ENCODE peak calls at places on chromosomes 1 and 21, in five cellular contexts. One of them, this sample, is unnamed.
A peak's percentile ranks its signal among the peaks of the same experiment; 100 is the strongest.

GRCh38 chr1:42784946-42785693 is at the start of gene TMEM269:
- DNase-seq in CD4-positive, CD25-positive, alpha-beta regulatory T cell: peak; percentile 39
- DNase-seq in neuronal stem cell: no peak
- DNase-seq in small intestine: no peak
- DNase-seq in Caco-2: no peak
- DNase-seq in this sample: peak; percentile 9

GRCh38 chr1:193281894-193282293 is 95.5 kb upstream of the B3GALT2 start:
- DNase-seq in neuronal stem cell: no peak
- DNase-seq in Caco-2: no peak
- DNase-seq in small intestine: no peak
- DNase-seq in CD4-positive, CD25-positive, alpha-beta regulatory T cell: no peak
- DNase-seq in this sample: no peak

GRCh38 chr21:41079159-41079558 is 88.8 kb upstream of the BACE2 start:
- DNase-seq in Caco-2: no peak
- DNase-seq in neuronal stem cell: no peak
- DNase-seq in CD4-positive, CD25-positive, alpha-beta regulatory T cell: no peak
- DNase-seq in small intestine: no peak
- DNase-seq in this sample: no peak

GRCh38 chr1:227959325-227959860 is 11.7 kb upstream of the WNT9A start:
- DNase-seq in neuronal stem cell: no peak
- DNase-seq in Caco-2: no peak
- DNase-seq in small intestine: no peak
- DNase-seq in CD4-positive, CD25-positive, alpha-beta regulatory T cell: no peak
- DNase-seq in this sample: no peak

GRCh38 chr1:192878249-192878648 is 69.4 kb downstream of the RGS2 start:
- DNase-seq in neuronal stem cell: no peak
- DNase-seq in Caco-2: no peak
- DNase-seq in small intestine: no peak
- DNase-seq in CD4-positive, CD25-positive, alpha-beta regulatory T cell: no peak
- DNase-seq in this sample: no peak

GRCh38 chr1:225155555-225155954 is 226.1 kb downstream of the DNAH14 start:
- DNase-seq in neuronal stem cell: no peak
- DNase-seq in CD4-positive, CD25-positive, alpha-beta regulatory T cell: no peak
- DNase-seq in small intestine: no peak
- DNase-seq in Caco-2: no peak
- DNase-seq in this sample: no peak

GRCh38 chr1:15424146-15424667 is 14.0 kb upstream of the CTRC start:
- DNase-seq in CD4-positive, CD25-positive, alpha-beta regulatory T cell: no peak
- DNase-seq in small intestine: peak; percentile 97
- DNase-seq in neuronal stem cell: no peak
- DNase-seq in Caco-2: peak; percentile 45
- DNase-seq in this sample: no peak

GRCh38 chr1:213041443-213041842 is 9.6 kb upstream of the RPS6KC1 start:
- DNase-seq in neuronal stem cell: no peak
- DNase-seq in small intestine: no peak
- DNase-seq in Caco-2: no peak
- DNase-seq in CD4-positive, CD25-positive, alpha-beta regulatory T cell: no peak
- DNase-seq in this sample: no peak

GRCh38 chr1:2787163-2787911 is 14.2 kb downstream of the TTC34 start:
- DNase-seq in neuronal stem cell: no peak
- DNase-seq in Caco-2: no peak
- DNase-seq in CD4-positive, CD25-positive, alpha-beta regulatory T cell: no peak
- DNase-seq in small intestine: no peak
- DNase-seq in this sample: peak; percentile 43

GRCh38 chr1:6419803-6420593 is at the start of gene HES2:
- DNase-seq in CD4-positive, CD25-positive, alpha-beta regulatory T cell: no peak
- DNase-seq in Caco-2: peak; percentile 47
- DNase-seq in neuronal stem cell: no peak
- DNase-seq in small intestine: peak; percentile 73
- DNase-seq in this sample: no peak

GRCh38 chr1:6420594-6421042 is 899 bp upstream of the HES2 start:
- DNase-seq in CD4-positive, CD25-positive, alpha-beta regulatory T cell: no peak
- DNase-seq in neuronal stem cell: no peak
- DNase-seq in small intestine: peak; percentile 37
- DNase-seq in Caco-2: no peak
- DNase-seq in this sample: no peak

GRCh38 chr1:6417961-6418667 is 1.6 kb downstream of the HES2 start:
- DNase-seq in Caco-2: no peak
- DNase-seq in neuronal stem cell: no peak
- DNase-seq in CD4-positive, CD25-positive, alpha-beta regulatory T cell: no peak
- DNase-seq in small intestine: peak; percentile 54
- DNase-seq in this sample: no peak

GRCh38 chr1:6418668-6419396 is 887 bp downstream of the HES2 start:
- DNase-seq in neuronal stem cell: no peak
- DNase-seq in small intestine: peak; percentile 56
- DNase-seq in Caco-2: no peak
- DNase-seq in CD4-positive, CD25-positive, alpha-beta regulatory T cell: no peak
- DNase-seq in this sample: no peak

DNA sequence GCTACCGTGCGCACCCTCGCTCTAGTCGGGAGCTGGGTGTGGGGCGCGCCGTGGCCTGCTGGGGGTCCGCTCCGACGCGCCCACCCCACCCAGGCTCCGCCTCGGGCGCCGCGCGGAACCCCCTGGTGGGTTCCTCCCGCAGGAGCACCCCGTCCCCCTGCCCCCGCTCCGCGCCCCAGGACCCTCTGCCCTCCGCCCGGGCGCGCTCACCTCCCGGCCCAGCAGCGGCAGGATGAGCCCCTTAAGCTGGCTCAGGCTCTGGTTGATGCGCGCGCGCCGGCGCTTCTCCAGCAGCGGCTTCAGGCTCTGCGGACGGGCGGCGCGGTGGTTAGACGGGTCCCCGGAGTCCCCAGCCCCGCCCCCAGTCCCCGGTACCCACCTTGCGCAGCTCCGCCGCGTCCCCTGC is 319 bp downstream of the HES2 start:
- DNase-seq in CD4-positive, CD25-positive, alpha-beta regulatory T cell: no peak
- DNase-seq in neuronal stem cell: no peak
- DNase-seq in small intestine: no peak
- DNase-seq in Caco-2: no peak
- DNase-seq in this sample: no peak
- H3K4me3 ChIP-seq in CD4-positive, CD25-positive, alpha-beta regulatory T cell: no peak overlapping the region
- H3K4me3 ChIP-seq in neuronal stem cell: peak overlapping the region; percentile 69
- H3K4me3 ChIP-seq in small intestine: peak overlapping the region; percentile 22
- H3K4me3 ChIP-seq in Caco-2: peak overlapping the region; percentile 40
- H3K4me3 ChIP-seq in this sample: no peak overlapping the region

GRCh38 chr1:31658721-31659120 is 14.0 kb upstream of the PEF1 start:
- DNase-seq in Caco-2: no peak
- DNase-seq in CD4-positive, CD25-positive, alpha-beta regulatory T cell: no peak
- DNase-seq in small intestine: no peak
- DNase-seq in neuronal stem cell: no peak
- DNase-seq in this sample: no peak

GRCh38 chr1:31660871-31661455 is 16.3 kb upstream of the PEF1 start:
- DNase-seq in CD4-positive, CD25-positive, alpha-beta regulatory T cell: no peak
- DNase-seq in small intestine: no peak
- DNase-seq in Caco-2: no peak
- DNase-seq in neuronal stem cell: no peak
- DNase-seq in this sample: no peak

GRCh38 chr1:31657972-31658510 is 13.4 kb upstream of the PEF1 start:
- DNase-seq in CD4-positive, CD25-positive, alpha-beta regulatory T cell: no peak
- DNase-seq in Caco-2: no peak
- DNase-seq in small intestine: no peak
- DNase-seq in neuronal stem cell: no peak
- DNase-seq in this sample: no peak

GRCh38 chr1:31661856-31662255 is 17.2 kb upstream of the PEF1 start:
- DNase-seq in CD4-positive, CD25-positive, alpha-beta regulatory T cell: no peak
- DNase-seq in small intestine: no peak
- DNase-seq in neuronal stem cell: no peak
- DNase-seq in Caco-2: no peak
- DNase-seq in this sample: no peak

DNA sequence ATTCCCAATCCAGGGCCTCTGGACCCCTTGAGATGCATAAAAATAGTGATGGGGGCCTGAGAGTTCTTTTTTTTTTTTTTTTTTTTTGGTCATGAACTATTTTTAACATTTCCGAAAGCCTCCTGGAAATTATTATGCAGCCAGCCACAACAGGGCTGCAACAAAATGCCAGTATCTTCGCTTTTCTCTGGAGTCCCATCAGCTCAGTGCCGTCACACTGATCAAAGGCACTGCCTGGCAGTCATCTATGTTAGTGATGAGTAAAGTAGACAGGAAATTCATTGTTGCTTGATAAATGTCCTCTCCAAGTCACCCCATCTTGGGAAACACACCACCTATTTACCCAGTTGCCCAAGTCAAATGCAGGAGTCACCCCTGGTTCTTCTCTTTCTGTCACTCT is 15.2 kb upstream of the PEF1 start:
- DNase-seq in Caco-2: no peak
- DNase-seq in small intestine: no peak
- DNase-seq in neuronal stem cell: no peak
- DNase-seq in CD4-positive, CD25-positive, alpha-beta regulatory T cell: no peak
- DNase-seq in this sample: no peak
- H3K4me1 ChIP-seq in Caco-2: no peaks in the 10 kb centered on the region
- H3K4me1 ChIP-seq in small intestine: no peaks in the 10 kb centered on the region
- H3K4me1 ChIP-seq in neuronal stem cell: peaks cover 7% of the 10 kb centered on the region
- H3K4me1 ChIP-seq in CD4-positive, CD25-positive, alpha-beta regulatory T cell: no peaks in the 10 kb centered on the region
- H3K4me1 ChIP-seq in this sample: no peaks in the 10 kb centered on the region

DNA sequence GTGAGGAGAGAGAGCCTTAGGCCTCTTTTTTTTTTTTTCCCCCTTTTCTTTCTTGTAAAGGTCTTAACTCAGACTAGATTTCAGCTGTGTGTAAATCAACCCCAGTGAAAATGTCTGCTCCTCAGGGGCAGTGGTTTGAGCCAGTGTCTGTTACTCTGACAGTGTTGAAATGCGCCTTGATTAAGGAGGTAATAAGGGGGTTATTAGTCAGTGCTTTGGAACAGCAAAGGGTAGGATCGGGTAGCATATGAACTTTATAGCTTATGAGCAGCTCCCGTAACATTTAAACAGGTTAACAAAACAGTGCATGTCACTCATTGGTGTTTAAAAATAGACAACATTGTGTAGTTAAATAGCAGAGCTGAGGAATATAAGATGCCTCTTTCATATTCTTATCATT is 10.3 kb downstream of the UTP11 start:
- DNase-seq in small intestine: no peak
- DNase-seq in Caco-2: no peak
- DNase-seq in CD4-positive, CD25-positive, alpha-beta regulatory T cell: no peak
- DNase-seq in neuronal stem cell: no peak
- DNase-seq in this sample: no peak
- H3K36me3 ChIP-seq in small intestine: peaks cover 23% of the 10 kb centered on the region
- H3K36me3 ChIP-seq in Caco-2: no peaks in the 10 kb centered on the region
- H3K36me3 ChIP-seq in CD4-positive, CD25-positive, alpha-beta regulatory T cell: peaks cover 70% of the 10 kb centered on the region
- H3K36me3 ChIP-seq in neuronal stem cell: peaks cover 88% of the 10 kb centered on the region
- H3K36me3 ChIP-seq in this sample: peaks cover 48% of the 10 kb centered on the region

GRCh38 chr1:172646653-172647052 is 12.2 kb upstream of the FASLG start:
- DNase-seq in Caco-2: no peak
- DNase-seq in CD4-positive, CD25-positive, alpha-beta regulatory T cell: no peak
- DNase-seq in neuronal stem cell: no peak
- DNase-seq in small intestine: no peak
- DNase-seq in this sample: no peak
- H3K4me3 ChIP-seq in Caco-2: no peak overlapping the region
- H3K4me3 ChIP-seq in CD4-positive, CD25-positive, alpha-beta regulatory T cell: peak overlapping the region; percentile 5
- H3K4me3 ChIP-seq in neuronal stem cell: no peak overlapping the region
- H3K4me3 ChIP-seq in small intestine: no peak overlapping the region
- H3K4me3 ChIP-seq in this sample: no peak overlapping the region

GRCh38 chr1:148379697-148380096 is 103.4 kb downstream of the PPIAL4G start:
- DNase-seq in Caco-2: no peak
- DNase-seq in neuronal stem cell: no peak
- DNase-seq in small intestine: no peak
- DNase-seq in CD4-positive, CD25-positive, alpha-beta regulatory T cell: no peak
- DNase-seq in this sample: no peak
- H3K4me1 ChIP-seq in Caco-2: no peaks in the 10 kb centered on the region
- H3K4me1 ChIP-seq in neuronal stem cell: no peaks in the 10 kb centered on the region
- H3K4me1 ChIP-seq in small intestine: no peaks in the 10 kb centered on the region
- H3K4me1 ChIP-seq in CD4-positive, CD25-positive, alpha-beta regulatory T cell: peaks cover under 1% of the 10 kb centered on the region
- H3K4me1 ChIP-seq in this sample: no peaks in the 10 kb centered on the region

DNA sequence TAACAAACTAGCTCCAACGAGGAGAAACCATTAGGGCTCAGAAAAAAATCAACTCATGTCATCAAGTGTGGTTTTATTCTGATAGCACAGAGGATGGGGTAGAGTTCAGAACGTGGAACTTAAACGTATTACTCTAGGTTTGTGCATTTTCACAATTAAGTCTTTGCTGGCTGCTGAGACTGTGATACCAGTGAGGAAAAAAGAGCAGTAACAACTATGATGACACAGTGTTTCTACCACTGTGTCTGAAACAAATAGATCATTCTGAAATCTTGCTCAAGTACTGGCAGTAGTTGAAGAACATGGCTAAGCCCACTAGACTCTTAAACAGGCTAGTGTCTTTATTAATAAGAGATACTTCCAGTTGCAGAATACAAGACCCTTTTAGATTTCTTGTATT is 31.0 kb downstream of the NUCKS1 start:
- DNase-seq in small intestine: no peak
- DNase-seq in CD4-positive, CD25-positive, alpha-beta regulatory T cell: no peak
- DNase-seq in neuronal stem cell: no peak
- DNase-seq in Caco-2: no peak
- DNase-seq in this sample: no peak
- H3K36me3 ChIP-seq in small intestine: peaks cover 10% of the 10 kb centered on the region
- H3K36me3 ChIP-seq in CD4-positive, CD25-positive, alpha-beta regulatory T cell: peaks cover 79% of the 10 kb centered on the region
- H3K36me3 ChIP-seq in neuronal stem cell: peaks cover 99% of the 10 kb centered on the region
- H3K36me3 ChIP-seq in Caco-2: no peaks in the 10 kb centered on the region
- H3K36me3 ChIP-seq in this sample: peaks cover 37% of the 10 kb centered on the region

GRCh38 chr1:161954050-161954449 is 69.6 kb downstream of the OLFML2B start:
- DNase-seq in neuronal stem cell: no peak
- DNase-seq in Caco-2: no peak
- DNase-seq in CD4-positive, CD25-positive, alpha-beta regulatory T cell: no peak
- DNase-seq in small intestine: no peak
- DNase-seq in this sample: no peak

GRCh38 chr1:161954466-161954865 is 69.2 kb downstream of the OLFML2B start:
- DNase-seq in CD4-positive, CD25-positive, alpha-beta regulatory T cell: no peak
- DNase-seq in small intestine: no peak
- DNase-seq in Caco-2: no peak
- DNase-seq in neuronal stem cell: no peak
- DNase-seq in this sample: no peak

GRCh38 chr1:161958425-161958824 is 65.2 kb downstream of the OLFML2B start:
- DNase-seq in small intestine: no peak
- DNase-seq in neuronal stem cell: no peak
- DNase-seq in CD4-positive, CD25-positive, alpha-beta regulatory T cell: no peak
- DNase-seq in Caco-2: no peak
- DNase-seq in this sample: no peak

GRCh38 chr1:161953256-161953920 is 70.3 kb downstream of the OLFML2B start:
- DNase-seq in CD4-positive, CD25-positive, alpha-beta regulatory T cell: no peak
- DNase-seq in neuronal stem cell: no peak
- DNase-seq in Caco-2: no peak
- DNase-seq in small intestine: no peak
- DNase-seq in this sample: no peak

DNA sequence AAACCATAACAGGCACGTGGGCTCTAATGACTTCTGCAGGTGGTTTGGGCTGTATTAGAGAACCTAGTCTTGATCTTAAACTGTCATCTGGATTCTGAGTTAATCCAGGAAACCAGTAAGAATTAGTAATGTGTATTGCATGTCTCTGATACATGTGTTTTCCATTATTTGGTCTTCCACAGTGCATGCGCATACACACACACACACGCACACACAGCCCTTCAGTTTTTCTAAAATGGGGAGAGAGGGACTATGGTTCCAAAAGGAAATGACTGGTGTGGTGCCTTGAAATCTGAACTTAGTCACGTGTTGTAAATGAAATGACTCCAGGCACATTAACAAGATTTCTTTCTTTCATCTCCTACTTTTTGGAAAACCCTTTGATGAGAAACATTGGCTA is 67.6 kb downstream of the OLFML2B start:
- DNase-seq in Caco-2: no peak
- DNase-seq in CD4-positive, CD25-positive, alpha-beta regulatory T cell: no peak
- DNase-seq in small intestine: no peak
- DNase-seq in neuronal stem cell: no peak
- DNase-seq in this sample: no peak
- H3K4me3 ChIP-seq in Caco-2: no peak overlapping the region
- H3K4me3 ChIP-seq in CD4-positive, CD25-positive, alpha-beta regulatory T cell: no peak overlapping the region
- H3K4me3 ChIP-seq in small intestine: no peak overlapping the region
- H3K4me3 ChIP-seq in neuronal stem cell: no peak overlapping the region
- H3K4me3 ChIP-seq in this sample: no peak overlapping the region

GRCh38 chr1:9840176-9840575 is 16.4 kb upstream of the CLSTN1 start:
- DNase-seq in neuronal stem cell: no peak
- DNase-seq in CD4-positive, CD25-positive, alpha-beta regulatory T cell: no peak
- DNase-seq in small intestine: no peak
- DNase-seq in Caco-2: no peak
- DNase-seq in this sample: no peak
- H3K4me1 ChIP-seq in neuronal stem cell: peaks cover 13% of the 10 kb centered on the region
- H3K4me1 ChIP-seq in CD4-positive, CD25-positive, alpha-beta regulatory T cell: no peaks in the 10 kb centered on the region
- H3K4me1 ChIP-seq in small intestine: peaks cover 2% of the 10 kb centered on the region
- H3K4me1 ChIP-seq in Caco-2: no peaks in the 10 kb centered on the region
- H3K4me1 ChIP-seq in this sample: no peaks in the 10 kb centered on the region